ENCODE peak calls at places on chromosome 22, in four cellular contexts. X is right lobe of liver, N is foreskin fibroblast, U is astrocyte of the spinal cord. M is an unnamed sample.

GRCh38 chr22:24244144-24244787 is 616 bp downstream of the GGT5 start:
- DNase-seq in U (peak), N (peak), X (no peak), M (no peak)

GRCh38 chr22:27220349-27220748 is 563.0 kb downstream of the MIAT start:
- DNase-seq in X (no peak), U (peak), N (peak), M (no peak)

GRCh38 chr22:20080445-20080775 is 369 bp downstream of the DGCR8 start:
- DNase-seq in X (peak), U (peak), N (peak), M (peak)

GRCh38 chr22:35839811-35840739 is 122.4 kb downstream of the APOL5 start:
- DNase-seq in X (peak), N (peak), U (peak), M (no peak)

GRCh38 chr22:21707677-21708076 is 27.9 kb downstream of the YPEL1 start:
- DNase-seq in U (no peak), N (no peak), X (no peak), M (no peak)

GRCh38 chr22:23070418-23071162 is at the start of gene GNAZ:
- DNase-seq in X (peak), N (no peak), U (no peak), M (peak)

GRCh38 chr22:41856484-41856883 is 23.6 kb downstream of the SREBF2 start:
- DNase-seq in X (no peak), U (no peak), N (no peak), M (no peak)

GRCh38 chr22:19518568-19519030 is 5.6 kb downstream of the CLDN5 start:
- DNase-seq in X (no peak), U (no peak), N (no peak), M (no peak)

GRCh38 chr22:33853200-33854097 is 66.8 kb downstream of the LARGE1 start:
- DNase-seq in N (peak), U (peak), X (peak), M (peak)

GRCh38 chr22:40040927-40041326 is 46.2 kb downstream of the FAM83F start:
- DNase-seq in U (peak), X (no peak), N (no peak), M (no peak)

GRCh38 chr22:32587449-32587848 is 112.8 kb downstream of the FBXO7 start:
- DNase-seq in U (peak), N (no peak), X (no peak), M (no peak)
- TF ChIP-seq CTCF in U (no peak), N (no peak), X (no peak), M (no peak)

GRCh38 chr22:32794449-32795213 is 6.9 kb upstream of the TIMP3 start:
- DNase-seq in U (peak), X (no peak), N (no peak), M (no peak)
- TF ChIP-seq CTCF in U (peak), X (no peak), N (no peak), M (no peak)

GRCh38 chr22:49048591-49048990 is 779.1 kb downstream of the BRD1 start:
- DNase-seq in U (no peak), X (no peak), N (no peak), M (no peak)

GRCh38 chr22:49045276-49045675 is 782.4 kb downstream of the BRD1 start:
- DNase-seq in N (no peak), U (no peak), X (no peak), M (no peak)

GRCh38 chr22:49046000-49046545 is 781.6 kb downstream of the BRD1 start:
- DNase-seq in N (no peak), X (no peak), U (no peak), M (no peak)

GRCh38 chr22:49047461-49047860 is 780.2 kb downstream of the BRD1 start:
- DNase-seq in X (no peak), N (no peak), U (no peak), M (no peak)

GRCh38 chr22:49046546-49047305 is 780.9 kb downstream of the BRD1 start:
- DNase-seq in U (no peak), X (peak), N (no peak), M (peak)
- TF ChIP-seq CTCF in U (peak), X (peak), N (no peak), M (peak)

GRCh38 chr22:46262449-46263207 is 515 bp downstream of the PKDREJ start:
- DNase-seq in U (peak), N (peak), X (peak), M (no peak)
- TF ChIP-seq CTCF in U (peak), N (peak), X (peak), M (no peak)

GRCh38 chr22:43514476-43515157 is 102.8 kb downstream of the MPPED1 start:
- DNase-seq in N (no peak), U (no peak), X (no peak), M (no peak)

GRCh38 chr22:43516386-43516785 is 104.6 kb downstream of the MPPED1 start:
- DNase-seq in X (no peak), N (no peak), U (no peak), M (no peak)

GRCh38 chr22:43515411-43515810 is 103.6 kb downstream of the MPPED1 start:
- DNase-seq in X (no peak), U (no peak), N (no peak), M (no peak)

GRCh38 chr22:43516996-43517635 is 105.3 kb downstream of the MPPED1 start:
- DNase-seq in N (no peak), U (no peak), X (no peak), M (no peak)

GRCh38 chr22:43515902-43516301 is 104.1 kb downstream of the MPPED1 start:
- DNase-seq in U (no peak), N (no peak), X (no peak), M (no peak)
- TF ChIP-seq CTCF in U (no peak), N (no peak), X (no peak), M (peak)

GRCh38 chr22:30969532-30970355 is 679 bp downstream of the TUG1 start:
- DNase-seq in U (peak), N (peak), X (peak), M (no peak)
- TF ChIP-seq CTCF in U (no peak), N (no peak), X (no peak), M (no peak)

M was measured in GM13977.